ENCODE peak calls at places on chromosomes 12 and 14, in eight cellular contexts. One of them, this sample, is unnamed.
A peak's percentile ranks its signal among the peaks of the same experiment; 100 is the strongest.

GRCh38 chr14:64438181-64438839 is 27.0 kb upstream of the AKAP5 start:
- DNase-seq in psoas muscle: no peak
- DNase-seq in brain microvascular endothelial cell: peak; percentile 89
- DNase-seq in activated T-cell treated with anti-CD3 and anti-CD28 coated beads for 1 hour: no peak
- DNase-seq in CD4-positive, alpha-beta memory T cell: no peak
- DNase-seq in astrocyte of the spinal cord: peak; percentile 94
- DNase-seq in GM18507: no peak
- DNase-seq in G401: no peak
- DNase-seq in this sample: no peak

GRCh38 chr14:96349286-96350075 is 13.7 kb downstream of the ATG2B start:
- DNase-seq in brain microvascular endothelial cell: no peak
- DNase-seq in CD4-positive, alpha-beta memory T cell: no peak
- DNase-seq in GM18507: no peak
- DNase-seq in activated T-cell treated with anti-CD3 and anti-CD28 coated beads for 1 hour: no peak
- DNase-seq in psoas muscle: no peak
- DNase-seq in astrocyte of the spinal cord: no peak
- DNase-seq in G401: no peak
- DNase-seq in this sample: no peak

GRCh38 chr14:29652586-29652985 is 275.1 kb downstream of the PRKD1 start:
- DNase-seq in activated T-cell treated with anti-CD3 and anti-CD28 coated beads for 1 hour: no peak
- DNase-seq in psoas muscle: no peak
- DNase-seq in G401: no peak
- DNase-seq in astrocyte of the spinal cord: no peak
- DNase-seq in CD4-positive, alpha-beta memory T cell: no peak
- DNase-seq in GM18507: no peak
- DNase-seq in brain microvascular endothelial cell: no peak
- DNase-seq in this sample: no peak

GRCh38 chr14:61460063-61460462 is 138.7 kb downstream of the PRKCH start:
- DNase-seq in GM18507: no peak
- DNase-seq in activated T-cell treated with anti-CD3 and anti-CD28 coated beads for 1 hour: no peak
- DNase-seq in psoas muscle: no peak
- DNase-seq in G401: no peak
- DNase-seq in CD4-positive, alpha-beta memory T cell: no peak
- DNase-seq in astrocyte of the spinal cord: no peak
- DNase-seq in brain microvascular endothelial cell: no peak
- DNase-seq in this sample: no peak

GRCh38 chr12:51222461-51222860 is 4.6 kb upstream of the POU6F1 start:
- DNase-seq in astrocyte of the spinal cord: no peak
- DNase-seq in GM18507: no peak
- DNase-seq in CD4-positive, alpha-beta memory T cell: no peak
- DNase-seq in activated T-cell treated with anti-CD3 and anti-CD28 coated beads for 1 hour: no peak
- DNase-seq in brain microvascular endothelial cell: no peak
- DNase-seq in G401: no peak
- DNase-seq in psoas muscle: no peak
- DNase-seq in this sample: no peak

GRCh38 chr14:58667900-58668299 is 30.1 kb downstream of the DACT1 start:
- DNase-seq in CD4-positive, alpha-beta memory T cell: no peak
- DNase-seq in activated T-cell treated with anti-CD3 and anti-CD28 coated beads for 1 hour: no peak
- DNase-seq in astrocyte of the spinal cord: no peak
- DNase-seq in psoas muscle: no peak
- DNase-seq in GM18507: no peak
- DNase-seq in G401: no peak
- DNase-seq in brain microvascular endothelial cell: no peak
- DNase-seq in this sample: no peak

GRCh38 chr14:103540816-103541493 is 12.0 kb downstream of the TRMT61A start:
- DNase-seq in G401: no peak
- DNase-seq in astrocyte of the spinal cord: no peak
- DNase-seq in brain microvascular endothelial cell: no peak
- DNase-seq in activated T-cell treated with anti-CD3 and anti-CD28 coated beads for 1 hour: no peak
- DNase-seq in CD4-positive, alpha-beta memory T cell: no peak
- DNase-seq in psoas muscle: peak; percentile 24
- DNase-seq in GM18507: no peak
- DNase-seq in this sample: peak; percentile 40

GRCh38 chr14:89617471-89618291 is 200.6 kb upstream of the FOXN3 start:
- DNase-seq in brain microvascular endothelial cell: peak; percentile 40
- DNase-seq in CD4-positive, alpha-beta memory T cell: peak; percentile 54
- DNase-seq in G401: peak; percentile 84
- DNase-seq in psoas muscle: peak; percentile 24
- DNase-seq in GM18507: no peak
- DNase-seq in activated T-cell treated with anti-CD3 and anti-CD28 coated beads for 1 hour: no peak
- DNase-seq in astrocyte of the spinal cord: peak; percentile 65
- DNase-seq in this sample: no peak

GRCh38 chr12:22100952-22101748 is 55.1 kb downstream of the CMAS start:
- DNase-seq in G401: peak; percentile 54
- DNase-seq in activated T-cell treated with anti-CD3 and anti-CD28 coated beads for 1 hour: peak; percentile 13
- DNase-seq in psoas muscle: no peak
- DNase-seq in brain microvascular endothelial cell: peak; percentile 70
- DNase-seq in GM18507: no peak
- DNase-seq in astrocyte of the spinal cord: peak; percentile 70
- DNase-seq in CD4-positive, alpha-beta memory T cell: peak; percentile 48
- DNase-seq in this sample: no peak

This sample was measured in Right ventricle myocardium superior.